ENCODE peak calls at places on chromosomes 7 and 10, in six cellular contexts. One of them, this sample, is unnamed.

GRCh38 chr10:99612167-99612831 is 7.9 kb downstream of the SLC25A28 start:
- DNase-seq in CD8-positive, alpha-beta memory T cell: peak
- DNase-seq in GM19239: peak
- DNase-seq in HEK293T: peak
- DNase-seq in B cell: peak
- DNase-seq in EL: peak
- DNase-seq in this sample: peak

GRCh38 chr7:154767821-154768415 is 235.0 kb downstream of the PAXIP1 start:
- DNase-seq in B cell: no peak
- DNase-seq in GM19239: no peak
- DNase-seq in HEK293T: no peak
- DNase-seq in CD8-positive, alpha-beta memory T cell: no peak
- DNase-seq in EL: no peak
- DNase-seq in this sample: no peak

GRCh38 chr10:124961248-124961570 is 19.3 kb downstream of the ZRANB1 start:
- DNase-seq in GM19239: no peak
- DNase-seq in EL: no peak
- DNase-seq in CD8-positive, alpha-beta memory T cell: no peak
- DNase-seq in HEK293T: no peak
- DNase-seq in B cell: no peak
- DNase-seq in this sample: no peak

GRCh38 chr7:4000934-4001333 is 681.2 kb upstream of the FOXK1 start:
- DNase-seq in EL: no peak
- DNase-seq in HEK293T: no peak
- DNase-seq in GM19239: no peak
- DNase-seq in B cell: no peak
- DNase-seq in CD8-positive, alpha-beta memory T cell: no peak
- DNase-seq in this sample: no peak

GRCh38 chr7:103987455-103987854 is 2.0 kb downstream of the RELN start:
- DNase-seq in HEK293T: no peak
- DNase-seq in CD8-positive, alpha-beta memory T cell: no peak
- DNase-seq in EL: no peak
- DNase-seq in B cell: no peak
- DNase-seq in GM19239: no peak
- DNase-seq in this sample: no peak

GRCh38 chr10:123559066-123559822 is 106.9 kb upstream of the GPR26 start:
- DNase-seq in B cell: peak
- DNase-seq in GM19239: peak
- DNase-seq in CD8-positive, alpha-beta memory T cell: peak
- DNase-seq in HEK293T: peak
- DNase-seq in EL: peak
- DNase-seq in this sample: peak

GRCh38 chr7:105132835-105133234 is 118.8 kb downstream of the KMT2E start:
- DNase-seq in EL: no peak
- DNase-seq in HEK293T: no peak
- DNase-seq in B cell: no peak
- DNase-seq in GM19239: no peak
- DNase-seq in CD8-positive, alpha-beta memory T cell: no peak
- DNase-seq in this sample: no peak

GRCh38 chr10:58531084-58531695 is 18.5 kb downstream of the BICC1 start:
- DNase-seq in B cell: no peak
- DNase-seq in GM19239: no peak
- DNase-seq in HEK293T: peak
- DNase-seq in CD8-positive, alpha-beta memory T cell: peak
- DNase-seq in EL: peak
- DNase-seq in this sample: peak

GRCh38 chr10:133274751-133275682 is 1.7 kb downstream of the ADAM8 start:
- DNase-seq in GM19239: peak
- DNase-seq in CD8-positive, alpha-beta memory T cell: peak
- DNase-seq in B cell: peak
- DNase-seq in EL: no peak
- DNase-seq in HEK293T: no peak
- DNase-seq in this sample: peak

GRCh38 chr7:100914879-100915442 is 19.3 kb upstream of the ACHE start:
- DNase-seq in GM19239: no peak
- DNase-seq in B cell: no peak
- DNase-seq in EL: no peak
- DNase-seq in HEK293T: no peak
- DNase-seq in CD8-positive, alpha-beta memory T cell: no peak
- DNase-seq in this sample: no peak

GRCh38 chr10:127926455-127926854 is 19.6 kb downstream of the PTPRE start:
- DNase-seq in B cell: no peak
- DNase-seq in GM19239: no peak
- DNase-seq in EL: no peak
- DNase-seq in CD8-positive, alpha-beta memory T cell: no peak
- DNase-seq in HEK293T: no peak
- DNase-seq in this sample: no peak

GRCh38 chr10:100976906-100977305 is 7.6 kb downstream of the SEMA4G start:
- DNase-seq in HEK293T: no peak
- DNase-seq in CD8-positive, alpha-beta memory T cell: no peak
- DNase-seq in EL: no peak
- DNase-seq in B cell: no peak
- DNase-seq in GM19239: no peak
- DNase-seq in this sample: no peak

GRCh38 chr10:55629792-55630490 is 731.1 kb downstream of the ZWINT start:
- DNase-seq in HEK293T: peak
- DNase-seq in GM19239: no peak
- DNase-seq in CD8-positive, alpha-beta memory T cell: no peak
- DNase-seq in B cell: no peak
- DNase-seq in EL: no peak
- DNase-seq in this sample: no peak

GRCh38 chr10:119209050-119209735 is 1.8 kb downstream of the GRK5 start:
- DNase-seq in GM19239: no peak
- DNase-seq in EL: peak
- DNase-seq in CD8-positive, alpha-beta memory T cell: peak
- DNase-seq in HEK293T: peak
- DNase-seq in B cell: peak
- DNase-seq in this sample: peak

GRCh38 chr10:132698761-132699391 is 87.1 kb downstream of the NKX6-2 start:
- DNase-seq in HEK293T: no peak
- DNase-seq in B cell: no peak
- DNase-seq in EL: no peak
- DNase-seq in CD8-positive, alpha-beta memory T cell: no peak
- DNase-seq in GM19239: no peak
- DNase-seq in this sample: no peak

GRCh38 chr10:79130255-79130654 is 61.5 kb downstream of the ZMIZ1 start:
- DNase-seq in HEK293T: no peak
- DNase-seq in EL: no peak
- DNase-seq in CD8-positive, alpha-beta memory T cell: no peak
- DNase-seq in B cell: no peak
- DNase-seq in GM19239: no peak
- DNase-seq in this sample: no peak

GRCh38 chr10:117721883-117722282 is 179.3 kb downstream of the EMX2 start:
- DNase-seq in B cell: no peak
- DNase-seq in EL: no peak
- DNase-seq in CD8-positive, alpha-beta memory T cell: no peak
- DNase-seq in HEK293T: no peak
- DNase-seq in GM19239: no peak
- DNase-seq in this sample: no peak

GRCh38 chr7:158812684-158813083 is 16.6 kb downstream of the ESYT2 start:
- DNase-seq in B cell: no peak
- DNase-seq in GM19239: no peak
- DNase-seq in HEK293T: no peak
- DNase-seq in EL: no peak
- DNase-seq in CD8-positive, alpha-beta memory T cell: no peak
- DNase-seq in this sample: peak

GRCh38 chr10:63843107-63843506 is 321.9 kb downstream of the REEP3 start:
- DNase-seq in GM19239: no peak
- DNase-seq in EL: no peak
- DNase-seq in B cell: no peak
- DNase-seq in CD8-positive, alpha-beta memory T cell: no peak
- DNase-seq in HEK293T: no peak
- DNase-seq in this sample: no peak

GRCh38 chr7:46569117-46569433 is 648.0 kb upstream of the IGFBP3 start:
- DNase-seq in EL: peak
- DNase-seq in B cell: no peak
- DNase-seq in HEK293T: no peak
- DNase-seq in CD8-positive, alpha-beta memory T cell: no peak
- DNase-seq in GM19239: no peak
- DNase-seq in this sample: no peak

GRCh38 chr10:107971973-107972372 is 807.5 kb upstream of the SORCS1 start:
- DNase-seq in EL: peak
- DNase-seq in B cell: no peak
- DNase-seq in HEK293T: no peak
- DNase-seq in CD8-positive, alpha-beta memory T cell: no peak
- DNase-seq in GM19239: no peak
- DNase-seq in this sample: no peak

This sample was measured in effector memory CD8-positive, alpha-beta T cell.